ENCODE peak calls at places on chromosomes 5 and 9, in five cellular contexts. T is SW480, A is MM.1S, N is neural crest cell, J is right lobe of liver. E is an unnamed sample.
A peak's percentile ranks its signal among the peaks of the same experiment; 100 is the strongest.

GRCh38 chr5:137310051-137310730 is 188.9 kb downstream of the SPOCK1 start:
- DNase-seq in J (no peak), N (no peak), A (no peak), T (peak; percentile 67), E (peak; percentile 46)

GRCh38 chr9:89730715-89731114 is 125.9 kb downstream of the GADD45G start:
- DNase-seq in T (no peak), J (peak; percentile 97), A (no peak), N (no peak), E (no peak)

GRCh38 chr9:129681924-129682323 is 16.5 kb downstream of the PRRX2 start:
- DNase-seq in A (no peak), T (no peak), N (no peak), J (no peak), E (no peak)

GRCh38 chr9:38651400-38652042 is 31.1 kb upstream of the ANKRD18A start:
- DNase-seq in N (no peak), A (no peak), T (no peak), J (no peak), E (no peak)

GRCh38 chr5:168328804-168329203 is 37.4 kb downstream of the WWC1 start:
- DNase-seq in N (no peak), J (no peak), T (peak; percentile 76), A (peak; percentile 96), E (peak; percentile 67)

GRCh38 chr9:88364706-88365105 is 23.5 kb upstream of the SPIN1 start:
- DNase-seq in A (no peak), T (no peak), N (no peak), J (no peak), E (no peak)

GRCh38 chr5:161314033-161314432 is 232.5 kb downstream of the GABRB2 start:
- DNase-seq in T (no peak), N (no peak), J (no peak), A (no peak), E (peak; percentile 18)

GRCh38 chr5:177297922-177298321 is 5.6 kb downstream of the RAB24 start:
- DNase-seq in N (no peak), J (no peak), T (no peak), A (no peak), E (no peak)

GRCh38 chr9:1462626-1463308 is 412.6 kb downstream of the DMRT2 start:
- DNase-seq in A (no peak), T (no peak), N (no peak), J (no peak), E (peak; percentile 53)

GRCh38 chr5:42021119-42021518 is 96.0 kb downstream of the FBXO4 start:
- DNase-seq in T (no peak), N (no peak), A (no peak), J (no peak), E (no peak)

GRCh38 chr9:2992427-2992826 is 148.5 kb upstream of the PUM3 start:
- DNase-seq in A (no peak), N (no peak), J (no peak), T (peak; percentile 70), E (peak; percentile 12)

GRCh38 chr5:179265529-179266290 is 79.6 kb downstream of the ADAMTS2 start:
- DNase-seq in A (no peak), N (no peak), T (no peak), J (peak; percentile 66), E (no peak)

GRCh38 chr9:2015581-2016410 is 649 bp downstream of the SMARCA2 start:
- DNase-seq in J (peak; percentile 84), T (peak; percentile 46), A (peak; percentile 50), N (peak; percentile 41), E (peak; percentile 43)

GRCh38 chr9:121929893-121930875 is 162.9 kb downstream of the TTLL11 start:
- DNase-seq in J (no peak), T (no peak), A (no peak), N (peak; percentile 20), E (no peak)

GRCh38 chr9:108212179-108212578 is 643.6 kb downstream of the ACTL7B start:
- DNase-seq in N (no peak), T (no peak), J (no peak), A (no peak), E (no peak)

GRCh38 chr9:99113418-99114048 is 8.6 kb downstream of the TGFBR1 start:
- DNase-seq in J (no peak), T (no peak), N (no peak), A (no peak), E (no peak)